ENCODE peak calls at places on chromosomes 13 and 19, in six cellular contexts. I is cardiac muscle cell; F is CD8-positive, alpha-beta T cell; X is SJSA1; Q is A549; D is aorta. Z is an unnamed sample. For H3K9me3, the result is how much of the 10 kb centered on the place peaks cover.

GRCh38 chr13:72839831-72840426 is 58.0 kb downstream of the PIBF1 start:
- DNase-seq in Q (peak), F (no peak), X (peak), D (no peak), I (peak), Z (no peak)

GRCh38 chr19:2983351-2984195 is 6.2 kb downstream of the TLE6 start:
- DNase-seq in F (no peak), X (peak), Q (no peak), D (no peak), I (peak), Z (no peak)

GRCh38 chr13:26946675-26947342 is 186.2 kb upstream of the GPR12 start:
- DNase-seq in I (peak), Q (peak), X (peak), D (no peak), F (no peak), Z (no peak)

GRCh38 chr19:10520652-10521318 is 3.5 kb upstream of the S1PR5 start:
- DNase-seq in Q (no peak), F (no peak), D (no peak), I (no peak), X (no peak), Z (no peak)

GRCh38 chr19:18373892-18374629 is 11.9 kb upstream of the GDF15 start:
- DNase-seq in F (no peak), D (peak), X (peak), I (peak), Q (peak), Z (no peak)

GRCh38 chr19:41590945-41591344 is 15.0 kb downstream of the CEACAM21 start:
- DNase-seq in D (no peak), X (no peak), Q (no peak), I (no peak), F (no peak), Z (no peak)

GRCh38 chr13:95300625-95301134 is 571 bp downstream of the ABCC4 start:
- DNase-seq in X (peak), I (peak), Q (peak), F (no peak), D (peak), Z (peak)

GRCh38 chr13:72295173-72295572 is 428.2 kb upstream of the DACH1 start:
- DNase-seq in Q (no peak), I (peak), X (peak), F (no peak), D (no peak), Z (no peak)

GRCh38 chr19:45781282-45782161 is 768 bp downstream of the DMPK start:
- DNase-seq in X (no peak), I (no peak), D (peak), Q (peak), F (no peak), Z (no peak)

GRCh38 chr13:107765724-107766436 is 449.5 kb downstream of the LIG4 start:
- DNase-seq in D (no peak), X (no peak), Q (no peak), I (no peak), F (no peak), Z (no peak)

GRCh38 chr19:47435196-47435595 is 15.9 kb upstream of the MEIS3 start:
- DNase-seq in Q (no peak), D (no peak), I (no peak), F (no peak), X (no peak), Z (no peak)

GRCh38 chr13:53191091-53191490 is 162.5 kb downstream of the OLFM4 start:
- DNase-seq in X (peak), F (no peak), D (no peak), I (peak), Q (no peak), Z (no peak)

GRCh38 chr19:29287061-29287460 is 74.1 kb upstream of the UQCRFS1 start:
- DNase-seq in D (no peak), Q (no peak), X (no peak), F (no peak), I (no peak), Z (no peak)

GRCh38 chr19:1469200-1469935 is 9.6 kb downstream of the C19orf25 start:
- DNase-seq in F (no peak), Q (no peak), I (no peak), D (no peak), X (no peak), Z (peak)

GRCh38 chr13:101575591-101575990 is 123.1 kb downstream of the ITGBL1 start:
- DNase-seq in I (no peak), D (no peak), X (no peak), Q (no peak), F (no peak), Z (no peak)

GRCh38 chr13:73417012-73417615 is 358.3 kb downstream of the KLF5 start:
- DNase-seq in X (no peak), Q (peak), F (no peak), I (peak), D (no peak), Z (no peak)

GRCh38 chr13:103156346-103156998 is 90.3 kb upstream of the SLC10A2 start:
- DNase-seq in F (no peak), I (no peak), D (no peak), X (no peak), Q (no peak), Z (no peak)

GRCh38 chr19:18059297-18059696 is 27.4 kb downstream of the IL12RB1 start:
- DNase-seq in F (no peak), I (no peak), Q (no peak), D (no peak), X (no peak), Z (no peak)

GRCh38 chr13:105278797-105279425 is 1256.6 kb downstream of the EFNB2 start:
- DNase-seq in Q (no peak), X (no peak), D (no peak), I (no peak), F (no peak), Z (no peak)

GRCh38 chr13:99265823-99266426 is 7.7 kb upstream of the GPR18 start:
- DNase-seq in X (peak), F (no peak), I (peak), D (no peak), Q (peak), Z (no peak)

GRCh38 chr19:17319473-17320238 is 10.3 kb downstream of the DDA1 start:
- DNase-seq in X (no peak), Q (no peak), I (no peak), F (no peak), D (no peak), Z (no peak)

GRCh38 chr19:48636859-48637448 is at the start of gene DBP:
- DNase-seq in I (no peak), X (no peak), Q (peak), F (no peak), D (no peak), Z (peak)

GRCh38 chr13:112481458-112481857 is 105.3 kb downstream of the SPACA7 start:
- DNase-seq in F (no peak), Q (no peak), I (no peak), D (no peak), X (peak), Z (no peak)

GRCh38 chr13:109272595-109273325 is 513.6 kb downstream of the IRS2 start:
- DNase-seq in I (peak), F (no peak), D (no peak), X (no peak), Q (no peak), Z (no peak)

GRCh38 chr13:77388944-77389616 is 62.2 kb upstream of the MYCBP2 start:
- DNase-seq in F (no peak), X (no peak), I (no peak), Q (no peak), D (no peak), Z (no peak)

GRCh38 chr19:18438331-18439024 is 545 bp upstream of the ISYNA1 start:
- DNase-seq in X (no peak), F (no peak), Q (no peak), I (peak), D (no peak), Z (no peak)

GRCh38 chr13:99987180-99988047 is 5.8 kb downstream of the ZIC2 start:
- DNase-seq in F (no peak), D (peak), Q (no peak), X (no peak), I (no peak), Z (no peak)

GRCh38 chr19:7823902-7824301 is 6.1 kb upstream of the EVI5L start:
- DNase-seq in X (no peak), I (no peak), D (no peak), Q (no peak), F (no peak), Z (no peak)

GRCh38 chr19:22595422-22595821 is 38.7 kb upstream of the ZNF492 start:
- DNase-seq in F (no peak), Q (no peak), X (no peak), D (no peak), I (no peak), Z (no peak)
- H3K9me3 ChIP-seq in F (under half), Q (under half), X (under half), D (under half), I (under half), Z (under half)

GRCh38 chr19:15540435-15540834 is 32.1 kb downstream of the CYP4F22 start:
- DNase-seq in D (no peak), Q (no peak), I (no peak), X (no peak), F (no peak), Z (no peak)
- H3K9me3 ChIP-seq in D (under half), Q (under half), I (under half), X (under half), F (under half), Z (under half)

GRCh38 chr19:44066305-44066704 is 5.7 kb upstream of the ZNF284 start:
- DNase-seq in Q (no peak), D (no peak), X (no peak), F (no peak), I (no peak), Z (no peak)
- H3K9me3 ChIP-seq in Q (half or more), D (under half), X (under half), F (under half), I (under half), Z (under half)

DNA sequence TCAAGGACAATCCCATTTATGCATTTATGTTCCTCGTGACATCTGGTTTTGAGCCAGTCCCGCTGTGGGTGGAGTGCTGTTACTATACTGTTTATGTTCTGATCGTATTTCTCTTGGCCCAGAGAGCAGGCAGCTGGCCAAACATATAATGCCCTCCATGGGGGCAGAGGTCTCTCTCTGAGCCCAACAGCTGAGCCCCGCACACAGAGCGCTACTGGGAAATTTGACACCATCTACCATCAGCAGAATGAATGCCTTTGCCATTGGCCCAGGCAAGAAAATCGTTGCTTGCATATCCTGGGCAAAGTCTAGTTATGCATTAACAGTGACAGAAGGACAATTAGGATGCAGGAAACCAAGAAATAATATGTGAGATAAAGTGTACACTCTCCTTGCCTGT is 126.8 kb upstream of the CACNA1A start:
- DNase-seq in X (no peak), I (peak), Q (no peak), D (no peak), F (no peak), Z (no peak)
- H3K9me3 ChIP-seq in X (under half), I (under half), Q (under half), D (under half), F (under half), Z (under half)

DNA sequence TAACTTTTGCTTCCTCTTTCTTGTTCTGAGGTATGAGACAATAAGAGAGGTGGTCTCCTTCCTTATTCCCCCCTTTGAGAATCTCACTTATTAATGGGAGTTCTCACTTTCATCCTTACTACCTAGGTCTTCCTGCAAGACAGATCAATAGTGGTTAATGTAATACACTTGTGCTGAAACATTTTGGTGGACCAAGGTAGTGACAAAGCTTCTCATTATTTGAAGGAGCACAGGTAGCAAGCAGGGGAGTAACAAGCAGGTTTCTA is 17.9 kb downstream of the ZNF700 start:
- DNase-seq in X (no peak), I (no peak), Q (no peak), D (no peak), F (no peak), Z (no peak)
- H3K9me3 ChIP-seq in X (under half), I (under half), Q (under half), D (under half), F (under half), Z (under half)

DNA sequence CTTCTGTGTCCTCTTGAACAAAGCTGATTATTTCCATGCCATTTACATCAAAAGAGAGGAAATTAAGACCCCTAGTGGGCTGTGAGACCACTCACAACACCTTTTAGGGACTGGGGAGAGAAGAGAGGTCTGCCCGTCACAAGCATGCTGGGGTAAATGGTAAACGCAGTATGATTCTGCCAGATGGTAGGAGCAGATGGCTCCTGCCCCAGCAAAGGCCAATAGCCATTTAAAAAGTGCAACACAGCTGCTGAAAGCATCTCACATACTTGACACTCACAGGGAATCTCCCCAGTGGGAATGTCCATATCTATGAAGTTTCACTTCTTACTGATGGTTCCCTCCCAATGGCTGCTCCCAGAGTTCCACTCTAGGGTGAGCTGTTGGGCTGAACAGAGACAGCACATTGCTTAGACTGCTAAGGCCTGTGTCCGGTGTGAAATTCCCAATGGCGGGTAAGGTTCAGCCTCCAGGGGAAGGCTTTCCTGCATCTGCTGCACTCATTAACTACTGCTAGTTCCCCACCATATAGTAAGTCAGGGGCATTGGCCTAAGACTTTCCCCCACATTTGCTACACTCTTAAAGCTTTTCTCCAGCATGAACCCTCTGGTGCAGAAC is 7.4 kb downstream of the ZNF671 start:
- DNase-seq in Q (no peak), I (no peak), D (no peak), F (no peak), X (no peak), Z (no peak)
- H3K9me3 ChIP-seq in Q (half or more), I (under half), D (under half), F (half or more), X (under half), Z (under half)

DNA sequence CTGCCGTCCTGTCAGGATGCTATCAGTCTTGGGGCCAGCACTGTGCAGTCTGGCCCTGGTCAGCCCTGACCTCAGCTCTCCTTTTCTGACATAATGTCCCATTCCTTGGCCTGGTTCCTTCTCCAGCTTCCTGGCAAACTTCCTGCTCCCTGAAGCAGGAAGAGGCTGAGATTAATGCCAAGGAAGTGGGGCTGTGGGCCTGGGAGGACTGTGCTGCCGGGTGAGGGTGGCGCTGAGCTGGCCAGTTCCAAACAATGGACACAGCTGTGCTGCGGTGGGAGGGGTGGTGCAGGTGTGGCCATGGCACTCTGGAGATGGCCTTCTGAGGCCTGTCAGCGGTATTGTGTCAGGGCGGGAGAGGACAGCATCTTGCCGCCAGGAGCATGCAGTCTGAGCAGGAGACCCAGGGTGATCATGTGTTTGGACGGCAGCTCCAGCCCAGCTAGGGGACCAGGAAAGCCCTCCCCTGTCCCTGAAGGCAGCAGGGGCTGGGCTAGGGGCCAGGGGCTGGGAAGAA is 30.9 kb downstream of the TUBA3C start:
- DNase-seq in I (no peak), Q (no peak), F (no peak), X (no peak), D (no peak), Z (no peak)
- H3K9me3 ChIP-seq in I (under half), Q (under half), F (under half), X (under half), D (under half), Z (under half)

DNA sequence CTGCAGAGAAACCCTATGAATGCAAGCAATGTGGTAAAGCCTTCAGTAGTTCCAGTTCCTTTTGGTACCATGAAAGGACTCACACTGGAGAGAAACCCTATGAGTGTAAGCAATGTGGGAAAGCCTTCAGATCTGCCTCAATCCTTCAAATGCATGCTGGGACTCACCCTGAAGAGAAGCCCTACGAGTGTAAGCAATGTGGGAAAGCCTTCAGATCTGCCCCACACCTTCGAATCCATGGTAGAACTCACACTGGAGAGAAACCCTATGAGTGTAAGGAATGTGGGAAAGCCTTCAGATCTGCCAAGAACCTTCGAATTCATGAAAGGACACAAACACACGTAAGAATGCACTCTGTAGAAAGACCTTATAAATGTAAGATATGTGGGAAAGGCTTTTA is 14.7 kb downstream of the ZNF763 start:
- DNase-seq in F (no peak), Q (no peak), D (no peak), I (no peak), X (no peak), Z (no peak)
- H3K9me3 ChIP-seq in F (under half), Q (under half), D (under half), I (under half), X (under half), Z (under half)